ENCODE peak calls at places on chromosomes 12 and 14, in nine cellular contexts. D is tibial nerve; T is astrocyte of the hippocampus; S is heart right ventricle; K is NCI-H748 treated with DMSO at 0.1 percent for 48 hours; Y is stimulated activated CD4-positive, alpha-beta T cell treated with anti-CD3 and anti-CD28 coated beads, Interleukin-1b, Interleukin-23, amount 100 ng/mL, for 4 hours; Q is T-helper 2 cell; Z is dorsolateral prefrontal cortex; U is CD4-positive, CD25-positive, alpha-beta regulatory T cell. F is an unnamed sample.

GRCh38 chr12:91967590-91967989 is 178.1 kb downstream of the BTG1 start:
- DNase-seq in Y (no peak), Q (no peak), Z (no peak), U (no peak), D (no peak), K (no peak), S (no peak), T (no peak), F (no peak)

GRCh38 chr12:34286934-34287333 is 264.6 kb downstream of the ALG10 start:
- DNase-seq in Z (no peak), Y (no peak), K (no peak), S (no peak), U (no peak), T (no peak), Q (no peak), D (no peak), F (no peak)

GRCh38 chr12:78473136-78473535 is 391.4 kb upstream of the SYT1 start:
- DNase-seq in Z (no peak), S (no peak), Q (no peak), T (peak), D (no peak), K (no peak), U (no peak), Y (no peak), F (no peak)

GRCh38 chr14:61571931-61572330 is 123.4 kb upstream of the HIF1A start:
- DNase-seq in K (no peak), T (no peak), Z (no peak), D (no peak), Q (no peak), Y (no peak), S (no peak), U (no peak), F (no peak)

GRCh38 chr12:108788076-108788782 is 56.9 kb upstream of the CORO1C start:
- DNase-seq in Q (no peak), Y (no peak), K (no peak), S (peak), U (no peak), Z (no peak), D (no peak), T (no peak), F (no peak)

GRCh38 chr12:108750471-108751402 is 19.4 kb upstream of the CORO1C start:
- DNase-seq in S (no peak), K (no peak), Y (no peak), T (no peak), U (no peak), Z (no peak), D (no peak), Q (no peak), F (no peak)

GRCh38 chr14:99224948-99225347 is 47.0 kb downstream of the BCL11B start:
- DNase-seq in Z (no peak), Y (no peak), T (no peak), Q (no peak), K (no peak), S (no peak), U (no peak), D (no peak), F (no peak)

GRCh38 chr14:78709795-78710569 is 539.8 kb downstream of the NRXN3 start:
- DNase-seq in Z (no peak), U (no peak), K (no peak), S (no peak), Y (no peak), D (no peak), Q (no peak), T (no peak), F (no peak)

GRCh38 chr12:3127832-3128231 is 50.7 kb downstream of the TSPAN9 start:
- DNase-seq in K (no peak), S (no peak), D (no peak), U (no peak), T (peak), Y (no peak), Z (no peak), Q (no peak), F (no peak)

GRCh38 chr14:99755068-99755405 is 38.2 kb upstream of the EML1 start:
- DNase-seq in Z (no peak), D (no peak), T (peak), K (no peak), S (no peak), Q (no peak), Y (no peak), U (no peak), F (peak)

GRCh38 chr12:105920161-105920684 is 218.5 kb downstream of the NUAK1 start:
- DNase-seq in Y (no peak), T (peak), Q (no peak), D (no peak), U (no peak), Z (no peak), K (no peak), S (peak), F (no peak)

GRCh38 chr12:12685305-12685704 is 10.7 kb downstream of the GPR19 start:
- DNase-seq in Z (peak), S (no peak), T (no peak), Q (no peak), D (no peak), K (peak), Y (no peak), U (no peak), F (no peak)

GRCh38 chr14:56262530-56262929 is 144.3 kb downstream of the PELI2 start:
- DNase-seq in Q (no peak), Y (no peak), D (no peak), U (no peak), Z (no peak), S (no peak), T (no peak), K (no peak), F (no peak)

GRCh38 chr14:64775081-64775777 is 71.0 kb downstream of the PLEKHG3 start:
- DNase-seq in T (no peak), S (no peak), Q (no peak), Y (no peak), Z (no peak), K (no peak), U (no peak), D (no peak), F (peak)

GRCh38 chr14:65824285-65824977 is 411.9 kb downstream of the FUT8 start:
- DNase-seq in K (peak), U (peak), D (peak), Z (peak), Y (peak), T (peak), Q (peak), S (peak), F (no peak)

GRCh38 chr14:24085215-24085614 is 8.9 kb upstream of the PCK2 start:
- DNase-seq in S (no peak), U (no peak), T (no peak), D (no peak), K (no peak), Q (no peak), Z (no peak), Y (no peak), F (no peak)

GRCh38 chr14:50402965-50403364 is 6.3 kb upstream of the CDKL1 start:
- DNase-seq in U (no peak), Y (no peak), D (no peak), S (no peak), Z (no peak), Q (no peak), T (no peak), K (no peak), F (no peak)

GRCh38 chr12:2341871-2342270 is 289.1 kb downstream of the CACNA1C start:
- DNase-seq in Y (no peak), Z (no peak), K (no peak), Q (no peak), T (peak), U (no peak), D (no peak), S (no peak), F (no peak)

GRCh38 chr12:64582862-64583261 is 27.4 kb upstream of the RASSF3 start:
- DNase-seq in K (no peak), S (no peak), T (no peak), Q (no peak), Y (no peak), Z (no peak), D (no peak), U (no peak), F (no peak)

GRCh38 chr14:26694521-26694920 is 96.7 kb upstream of the NOVA1 start:
- DNase-seq in S (no peak), K (no peak), U (no peak), T (no peak), Z (no peak), Q (no peak), Y (no peak), D (no peak), F (no peak)

GRCh38 chr12:54082402-54082892 is 28.8 kb downstream of the HOXC4 start:
- DNase-seq in S (no peak), D (no peak), U (peak), Y (no peak), Z (no peak), Q (no peak), T (no peak), K (no peak), F (no peak)

GRCh38 chr12:109567296-109567695 is 6.0 kb downstream of the MMAB start:
- DNase-seq in T (no peak), Y (no peak), U (no peak), K (no peak), S (no peak), Z (no peak), Q (no peak), D (no peak), F (no peak)

GRCh38 chr14:56145181-56145580 is 27.0 kb downstream of the PELI2 start:
- DNase-seq in K (no peak), T (no peak), Q (no peak), Z (no peak), S (no peak), D (no peak), U (no peak), Y (no peak), F (no peak)

GRCh38 chr12:116528067-116528466 is 31.1 kb upstream of the MAP1LC3B2 start:
- DNase-seq in T (peak), K (no peak), Y (no peak), D (no peak), S (no peak), U (no peak), Q (no peak), Z (no peak), F (no peak)

GRCh38 chr14:73924337-73924736 is 25.6 kb downstream of the FAM161B start:
- DNase-seq in Q (no peak), T (no peak), S (no peak), Y (no peak), K (no peak), Z (no peak), D (no peak), U (no peak), F (no peak)

GRCh38 chr12:127509066-127509778 is 757.7 kb upstream of the TMEM132C start:
- DNase-seq in K (no peak), U (no peak), T (peak), S (no peak), Z (no peak), Q (no peak), Y (no peak), D (no peak), F (no peak)

GRCh38 chr12:46675736-46676135 is 150.1 kb downstream of the SLC38A4 start:
- DNase-seq in Z (no peak), T (peak), U (peak), S (no peak), D (no peak), Q (no peak), Y (no peak), K (no peak), F (no peak)

GRCh38 chr12:88336071-88336768 is 194.1 kb downstream of the TMTC3 start:
- DNase-seq in U (no peak), T (no peak), Q (no peak), D (no peak), K (no peak), Y (no peak), Z (no peak), S (no peak), F (no peak)

GRCh38 chr12:60120199-60120598 is 524.4 kb downstream of the SLC16A7 start:
- DNase-seq in K (no peak), S (no peak), U (no peak), D (no peak), Y (no peak), Q (no peak), T (no peak), Z (no peak), F (no peak)

GRCh38 chr14:103696027-103696402 is 19.2 kb downstream of the XRCC3 start:
- DNase-seq in T (no peak), D (no peak), K (no peak), U (no peak), Y (no peak), Z (peak), Q (no peak), S (no peak), F (no peak)

GRCh38 chr14:52730708-52731111 is 744 bp downstream of the STYX start:
- DNase-seq in S (no peak), U (no peak), K (no peak), Y (no peak), D (peak), T (no peak), Z (no peak), Q (no peak), F (no peak)

GRCh38 chr12:54383041-54383609 is 1.4 kb downstream of the ZNF385A start:
- DNase-seq in Y (no peak), Q (no peak), K (no peak), S (no peak), U (no peak), T (peak), D (no peak), Z (no peak), F (no peak)

GRCh38 chr12:107684029-107684790 is 1.4 kb upstream of the PWP1 start:
- DNase-seq in Q (no peak), Z (no peak), S (no peak), D (no peak), K (no peak), Y (no peak), U (no peak), T (no peak), F (no peak)

GRCh38 chr12:95358111-95359083 is 115.6 kb upstream of the METAP2 start:
- DNase-seq in K (no peak), S (no peak), Z (no peak), U (no peak), Y (no peak), Q (no peak), D (no peak), T (peak), F (no peak)

GRCh38 chr12:50925342-50925651 is 27.0 kb upstream of the HIGD1C start:
- DNase-seq in Y (no peak), K (peak), T (no peak), D (no peak), Z (no peak), S (no peak), U (peak), Q (no peak), F (no peak)

GRCh38 chr12:24478254-24478653 is 470.6 kb downstream of the BCAT1 start:
- DNase-seq in Y (no peak), Q (no peak), D (no peak), Z (no peak), T (no peak), S (no peak), K (no peak), U (no peak), F (no peak)